ENCODE peak calls at places on chromosomes 11 and 22, in seven cellular contexts. F is SJSA1; B is ovary; Z is transverse colon; N is ascending aorta; O is MM.1S; U is naive thymus-derived CD4-positive, alpha-beta T cell. S is an unnamed sample.

GRCh38 chr22:37300551-37301017 is 18.3 kb downstream of the CYTH4 start:
- DNase-seq in U (peak; percentile 48), B (no peak), N (no peak), F (no peak), O (no peak), Z (no peak), S (no peak)

GRCh38 chr11:126007263-126007662 is 55.4 kb downstream of the CDON start:
- DNase-seq in B (peak; percentile 17), U (no peak), O (no peak), N (no peak), Z (no peak), F (no peak), S (peak; percentile 42)

GRCh38 chr11:405323-405975 is 9.3 kb downstream of the SIGIRR start:
- DNase-seq in O (no peak), N (no peak), F (no peak), B (no peak), U (no peak), Z (no peak), S (peak; percentile 46)

GRCh38 chr11:69934861-69935494 is 115.8 kb upstream of the FGF3 start:
- DNase-seq in O (no peak), N (no peak), U (no peak), Z (no peak), F (peak; percentile 90), B (no peak), S (no peak)

GRCh38 chr11:72353861-72354260 is 80.5 kb downstream of the CLPB start:
- DNase-seq in F (no peak), U (no peak), N (no peak), Z (no peak), O (no peak), B (no peak), S (no peak)

GRCh38 chr11:100855466-100856067 is 168.5 kb downstream of the ARHGAP42 start:
- DNase-seq in N (no peak), B (no peak), O (peak; percentile 65), F (no peak), Z (no peak), U (no peak), S (no peak)

GRCh38 chr11:33802414-33802950 is 28.2 kb upstream of the FBXO3 start:
- DNase-seq in Z (peak; percentile 49), U (no peak), O (peak; percentile 46), F (peak; percentile 75), B (peak; percentile 36), N (peak; percentile 68), S (peak; percentile 52)

GRCh38 chr22:20750461-20751184 is 23.3 kb upstream of the SERPIND1 start:
- DNase-seq in Z (peak; percentile 38), F (peak; percentile 92), U (no peak), N (no peak), O (no peak), B (peak; percentile 61), S (peak; percentile 61)

GRCh38 chr11:122045181-122045586 is 70.8 kb downstream of the BLID start:
- DNase-seq in B (no peak), Z (no peak), N (no peak), O (no peak), F (peak; percentile 42), U (no peak), S (no peak)

GRCh38 chr22:49224243-49224642 is 603.4 kb downstream of the BRD1 start:
- DNase-seq in Z (no peak), O (no peak), N (no peak), U (no peak), F (no peak), B (no peak), S (no peak)

GRCh38 chr11:113685650-113686349 is 20.3 kb downstream of the TMPRSS5 start:
- DNase-seq in F (no peak), U (no peak), O (no peak), N (no peak), B (no peak), Z (no peak), S (no peak)

GRCh38 chr11:87097582-87097981 is 59.8 kb downstream of the TMEM135 start:
- DNase-seq in Z (peak; percentile 59), B (no peak), U (peak; percentile 31), F (no peak), O (peak; percentile 32), N (no peak), S (no peak)

GRCh38 chr22:49763696-49764095 is 64.0 kb downstream of the BRD1 start:
- DNase-seq in N (peak; percentile 27), Z (peak; percentile 4), F (peak; percentile 28), U (peak; percentile 13), O (no peak), B (no peak), S (no peak)

GRCh38 chr11:122733301-122733686 is 77.8 kb downstream of the UBASH3B start:
- DNase-seq in O (no peak), U (no peak), Z (no peak), N (no peak), F (peak; percentile 64), B (no peak), S (no peak)

GRCh38 chr11:74925281-74925680 is 23.6 kb downstream of the XRRA1 start:
- DNase-seq in U (no peak), Z (no peak), F (no peak), N (no peak), O (no peak), B (no peak), S (no peak)

GRCh38 chr11:110373061-110373702 is 56.6 kb upstream of the FDX1 start:
- DNase-seq in U (no peak), N (no peak), B (no peak), O (peak; percentile 27), F (peak; percentile 74), Z (no peak), S (no peak)

GRCh38 chr22:24187731-24188644 is 6.7 kb downstream of the SUSD2 start:
- DNase-seq in F (no peak), Z (no peak), O (no peak), N (no peak), U (no peak), B (no peak), S (no peak)

GRCh38 chr22:32042924-32043323 is at the start of gene SLC5A1:
- DNase-seq in O (no peak), Z (peak; percentile 91), B (no peak), U (no peak), N (no peak), F (no peak), S (no peak)

GRCh38 chr11:44862546-44863101 is 88.1 kb downstream of the TP53I11 start:
- DNase-seq in N (no peak), U (no peak), Z (no peak), O (peak; percentile 64), F (no peak), B (no peak), S (no peak)

GRCh38 chr22:20431520-20432237 is 5.9 kb downstream of the SCARF2 start:
- DNase-seq in U (no peak), O (no peak), F (no peak), B (no peak), Z (no peak), N (peak; percentile 56), S (no peak)

GRCh38 chr11:116613201-116613910 is 159.4 kb downstream of the BUD13 start:
- DNase-seq in O (no peak), B (no peak), U (no peak), N (peak; percentile 56), F (no peak), Z (no peak), S (no peak)

GRCh38 chr11:75264971-75265370 is 24.4 kb downstream of the TPBGL start:
- DNase-seq in N (no peak), B (no peak), Z (peak; percentile 3), U (no peak), F (no peak), O (no peak), S (no peak)

GRCh38 chr11:27524155-27524554 is 17.6 kb upstream of the LIN7C start:
- DNase-seq in F (peak; percentile 63), O (no peak), Z (no peak), N (no peak), B (no peak), U (no peak), S (no peak)

GRCh38 chr22:46084943-46085830 is 65.1 kb upstream of the PPARA start:
- DNase-seq in N (peak; percentile 92), U (no peak), B (peak; percentile 86), O (no peak), F (peak; percentile 88), Z (peak; percentile 69), S (peak; percentile 94)

GRCh38 chr11:6350070-6350469 is 29.8 kb upstream of the CAVIN3 start:
- DNase-seq in B (no peak), N (no peak), Z (no peak), O (no peak), U (no peak), F (no peak), S (no peak)

DNA sequence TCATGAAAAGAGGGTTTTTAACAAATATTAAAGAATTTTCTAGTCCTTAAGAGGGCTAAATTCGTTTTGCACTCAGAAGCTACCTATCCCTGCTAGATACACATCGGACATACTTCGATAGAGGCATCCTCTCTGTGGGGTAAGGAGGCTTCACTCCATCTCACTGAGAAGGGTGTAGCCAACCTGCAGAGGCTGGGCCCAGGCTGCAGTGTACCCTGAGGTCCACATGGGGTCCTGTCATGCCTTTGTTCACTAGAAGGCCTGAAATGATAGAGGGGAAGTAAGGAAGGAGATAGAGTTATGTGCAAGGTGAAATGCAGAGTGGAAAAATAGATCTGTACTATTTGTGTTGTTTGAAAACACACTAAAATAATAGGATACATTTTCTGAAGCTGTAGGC is 45.6 kb downstream of the IGSF9B start:
- DNase-seq in B (no peak), U (no peak), F (no peak), O (no peak), Z (no peak), N (no peak), S (no peak)
- H3K36me3 ChIP-seq in B (no peaks in the 10 kb centered on the region), U (no peaks in the 10 kb centered on the region), F (no peaks in the 10 kb centered on the region), O (no peaks in the 10 kb centered on the region), Z (no peaks in the 10 kb centered on the region), N (peaks cover 53% of the 10 kb centered on the region), S (no peaks in the 10 kb centered on the region)

DNA sequence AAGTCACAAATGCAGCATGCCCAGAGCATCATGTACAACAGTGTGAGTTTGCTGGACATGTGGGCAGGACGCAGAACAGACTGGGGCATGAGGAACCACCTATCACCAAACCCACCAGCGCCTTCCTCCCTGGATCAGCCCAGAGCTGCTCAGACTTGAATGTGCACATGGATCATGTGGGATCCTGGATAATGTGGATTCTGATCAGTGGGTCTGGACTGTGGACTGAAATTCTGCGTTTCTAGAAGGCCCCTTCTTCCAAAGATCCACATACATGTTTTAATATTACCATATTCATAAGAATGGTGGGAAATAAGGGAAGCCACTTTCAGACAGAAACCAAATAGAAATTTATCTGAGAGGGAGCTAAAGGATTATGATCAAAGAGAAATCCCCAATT is 85.6 kb upstream of the VPREB1 start:
- DNase-seq in O (no peak), F (no peak), Z (no peak), U (no peak), B (no peak), N (no peak), S (no peak)
- H3K36me3 ChIP-seq in O (no peaks in the 10 kb centered on the region), F (no peaks in the 10 kb centered on the region), Z (no peaks in the 10 kb centered on the region), U (no peaks in the 10 kb centered on the region), B (no peaks in the 10 kb centered on the region), N (no peaks in the 10 kb centered on the region), S (no peaks in the 10 kb centered on the region)

GRCh38 chr11:9704620-9705019 is 40.7 kb downstream of the SWAP70 start:
- DNase-seq in F (no peak), Z (no peak), U (no peak), N (no peak), O (no peak), B (no peak), S (no peak)
- H3K36me3 ChIP-seq in F (peaks cover 9% of the 10 kb centered on the region), Z (no peaks in the 10 kb centered on the region), U (no peaks in the 10 kb centered on the region), N (no peaks in the 10 kb centered on the region), O (no peaks in the 10 kb centered on the region), B (no peaks in the 10 kb centered on the region), S (no peaks in the 10 kb centered on the region)

DNA sequence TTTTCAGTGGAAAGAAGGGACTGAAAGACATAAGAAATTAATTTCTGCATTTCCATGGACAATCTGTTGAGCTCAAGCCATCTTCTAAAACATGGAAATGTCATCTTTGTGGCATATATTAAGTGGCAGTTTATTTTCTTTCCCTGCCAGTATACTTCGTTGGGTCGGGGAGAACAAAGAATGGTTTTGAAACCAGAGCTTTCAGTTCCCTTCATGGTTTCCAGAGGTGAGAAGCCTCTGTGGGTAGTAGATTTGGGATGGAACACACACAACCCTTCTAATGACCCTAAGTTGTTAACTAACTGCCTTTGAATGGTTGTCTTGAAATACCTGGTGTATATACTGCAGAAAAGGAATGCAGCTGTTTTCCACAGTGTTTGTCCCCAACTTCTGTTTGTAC is 17.6 kb upstream of the GAS2L1 start:
- DNase-seq in N (no peak), U (no peak), B (no peak), O (no peak), F (no peak), Z (no peak), S (no peak)
- H3K36me3 ChIP-seq in N (peaks cover 90% of the 10 kb centered on the region), U (peaks cover 68% of the 10 kb centered on the region), B (no peaks in the 10 kb centered on the region), O (peaks cover 54% of the 10 kb centered on the region), F (peaks cover 98% of the 10 kb centered on the region), Z (peaks cover 83% of the 10 kb centered on the region), S (no peaks in the 10 kb centered on the region)